ENCODE peak calls at places on chromosomes 3 and 15, in four cellular contexts. A is H9; K is CD8-positive, alpha-beta memory T cell; S is OCI-LY7. C is an unnamed sample. For H3K9me3 and H3K4me1, the result is how much of the 10 kb centered on the place peaks cover.

GRCh38 chr3:64748244-64748894 is 60.6 kb upstream of the ADAMTS9 start:
- DNase-seq in A (peak), K (no peak), S (no peak), C (no peak)

GRCh38 chr3:171620825-171621434 is 160.7 kb upstream of the TNIK start:
- DNase-seq in A (no peak), K (no peak), S (no peak), C (no peak)

GRCh38 chr3:55163421-55163820 is 235.6 kb upstream of the LRTM1 start:
- DNase-seq in A (no peak), K (no peak), S (no peak), C (no peak)

GRCh38 chr3:179769411-179770247 is 116.8 kb downstream of the USP13 start:
- DNase-seq in A (no peak), K (no peak), S (no peak), C (no peak)

GRCh38 chr3:165192610-165193192 is 3.5 kb downstream of the SLITRK3 start:
- DNase-seq in A (peak), K (no peak), S (no peak), C (no peak)

GRCh38 chr3:123028233-123028828 is 768 bp upstream of the SEMA5B start:
- DNase-seq in A (peak), K (peak), S (peak), C (peak)

GRCh38 chr3:138902166-138902565 is 44.8 kb downstream of the FOXL2 start:
- DNase-seq in A (no peak), K (no peak), S (no peak), C (no peak)

GRCh38 chr3:123489400-123490004 is 40.6 kb upstream of the ADCY5 start:
- DNase-seq in A (peak), K (no peak), S (peak), C (peak)

GRCh38 chr3:126340081-126340511 is 17.1 kb downstream of the KLF15 start:
- DNase-seq in A (no peak), K (no peak), S (no peak), C (no peak)

GRCh38 chr3:119769394-119770149 is 12.3 kb upstream of the NR1I2 start:
- DNase-seq in A (no peak), K (no peak), S (no peak), C (no peak)

GRCh38 chr3:14806641-14807263 is 12.0 kb upstream of the FGD5 start:
- DNase-seq in A (no peak), K (no peak), S (no peak), C (no peak)

GRCh38 chr3:189606774-189607173 is 24.4 kb upstream of the TP63 start:
- DNase-seq in A (no peak), K (no peak), S (no peak), C (no peak)

GRCh38 chr3:194135806-194136518 is at the start of gene HES1:
- DNase-seq in A (peak), K (peak), S (peak), C (peak)

GRCh38 chr3:173913397-173913796 is 515.9 kb downstream of the NLGN1 start:
- DNase-seq in A (no peak), K (no peak), S (no peak), C (no peak)

GRCh38 chr3:13584901-13585300 is 36.0 kb downstream of the FBLN2 start:
- DNase-seq in A (no peak), K (no peak), S (no peak), C (no peak)

GRCh38 chr3:133384331-133385027 is 15.4 kb upstream of the BFSP2 start:
- DNase-seq in A (peak), K (no peak), S (peak), C (peak)

GRCh38 chr3:94787734-94788133 is 724.9 kb downstream of the NSUN3 start:
- DNase-seq in A (no peak), K (no peak), S (no peak), C (no peak)

GRCh38 chr15:42890161-42890913 is 30.2 kb downstream of the TTBK2 start:
- DNase-seq in A (no peak), K (no peak), S (no peak), C (no peak)

GRCh38 chr15:77860101-77860691 is 217.3 kb downstream of the TBC1D2B start:
- DNase-seq in A (peak), K (no peak), S (no peak), C (no peak)

GRCh38 chr3:129486057-129487035 is 42.1 kb upstream of the RHO start:
- DNase-seq in A (no peak), K (no peak), S (no peak), C (no peak)

GRCh38 chr3:134427400-134428111 is 53.3 kb upstream of the AMOTL2 start:
- DNase-seq in A (no peak), K (no peak), S (no peak), C (no peak)

GRCh38 chr3:187777331-187778046 is 32.2 kb upstream of the BCL6 start:
- DNase-seq in A (no peak), K (peak), S (no peak), C (peak)

GRCh38 chr15:60299452-60300047 is 98.2 kb downstream of the ANXA2 start:
- DNase-seq in A (peak), K (no peak), S (no peak), C (no peak)

GRCh38 chr15:93235926-93236781 is 147.1 kb upstream of the RGMA start:
- DNase-seq in A (no peak), K (no peak), S (no peak), C (no peak)

GRCh38 chr15:90358124-90359033 is 6.3 kb downstream of the ZNF774 start:
- DNase-seq in A (no peak), K (no peak), S (no peak), C (no peak)

GRCh38 chr3:10432156-10432845 is 73.1 kb downstream of the ATP2B2 start:
- DNase-seq in A (no peak), K (no peak), S (no peak), C (no peak)

GRCh38 chr15:39680868-39681267 is 100.0 kb downstream of the THBS1 start:
- DNase-seq in A (no peak), K (no peak), S (no peak), C (no peak)

GRCh38 chr3:124813541-124813940 is 73.6 kb downstream of the ITGB5 start:
- DNase-seq in A (no peak), K (no peak), S (no peak), C (no peak)

GRCh38 chr3:124818398-124819150 is 68.6 kb downstream of the ITGB5 start:
- DNase-seq in A (no peak), K (no peak), S (no peak), C (no peak)

GRCh38 chr3:124814620-124815421 is 72.3 kb downstream of the ITGB5 start:
- DNase-seq in A (no peak), K (no peak), S (no peak), C (no peak)

GRCh38 chr3:124816206-124816605 is 71.0 kb downstream of the ITGB5 start:
- DNase-seq in A (no peak), K (no peak), S (no peak), C (no peak)

GRCh38 chr3:124817079-124817478 is 70.1 kb downstream of the ITGB5 start:
- DNase-seq in A (no peak), K (no peak), S (no peak), C (no peak)
- H3K9me3 ChIP-seq in A (under half), K (under half), S (under half), C (under half)

GRCh38 chr15:40936709-40937666 is 7.8 kb downstream of the DLL4 start:
- DNase-seq in A (no peak), K (no peak), S (peak), C (no peak)

GRCh38 chr15:40939909-40940801 is 11.0 kb downstream of the DLL4 start:
- DNase-seq in A (no peak), K (no peak), S (no peak), C (no peak)

GRCh38 chr15:40938530-40938870 is 9.4 kb downstream of the DLL4 start:
- DNase-seq in A (no peak), K (no peak), S (no peak), C (no peak)

GRCh38 chr15:40936234-40936708 is 7.1 kb downstream of the DLL4 start:
- DNase-seq in A (no peak), K (no peak), S (no peak), C (no peak)

DNA sequence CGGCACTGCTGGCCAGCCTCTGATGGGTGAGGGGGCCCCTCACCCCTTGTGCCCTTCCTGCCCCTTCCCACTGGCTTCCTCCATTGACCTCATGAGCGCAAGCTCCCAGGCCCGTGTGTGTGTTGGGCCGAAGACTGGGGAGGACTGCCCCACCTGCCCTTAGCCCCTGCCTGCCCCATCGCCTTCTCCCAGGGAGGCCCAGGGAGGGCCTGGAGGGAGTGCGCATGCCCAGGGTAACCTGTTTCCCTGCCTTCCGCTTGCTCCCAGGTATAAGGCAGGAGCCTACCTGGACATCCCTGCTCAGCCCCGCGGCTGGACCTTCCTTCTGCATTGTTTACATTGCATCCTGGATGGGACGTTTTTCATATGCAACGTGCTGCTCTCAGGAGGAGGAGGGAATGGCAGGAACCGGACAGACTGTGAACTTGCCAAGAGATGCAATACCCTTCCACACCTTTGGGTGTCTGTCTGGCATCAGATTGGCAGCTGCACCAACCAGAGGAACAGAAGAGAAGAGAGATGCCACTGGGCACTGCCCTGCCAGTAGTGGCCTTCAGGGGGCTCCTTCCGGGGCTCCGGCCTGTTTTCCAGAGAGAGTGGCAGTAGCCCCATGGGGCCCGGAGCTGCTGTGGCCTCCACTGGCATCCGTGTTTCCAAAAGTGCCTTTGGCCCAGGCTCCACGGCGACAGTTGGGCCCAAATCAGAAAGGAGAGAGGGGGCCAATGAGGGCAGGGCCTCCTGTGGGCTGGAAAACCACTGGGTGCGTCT is 8.8 kb downstream of the DLL4 start:
- DNase-seq in A (peak), K (no peak), S (no peak), C (no peak)
- H3K4me1 ChIP-seq in A (under half), K (under half), S (under half), C (under half)

DNA sequence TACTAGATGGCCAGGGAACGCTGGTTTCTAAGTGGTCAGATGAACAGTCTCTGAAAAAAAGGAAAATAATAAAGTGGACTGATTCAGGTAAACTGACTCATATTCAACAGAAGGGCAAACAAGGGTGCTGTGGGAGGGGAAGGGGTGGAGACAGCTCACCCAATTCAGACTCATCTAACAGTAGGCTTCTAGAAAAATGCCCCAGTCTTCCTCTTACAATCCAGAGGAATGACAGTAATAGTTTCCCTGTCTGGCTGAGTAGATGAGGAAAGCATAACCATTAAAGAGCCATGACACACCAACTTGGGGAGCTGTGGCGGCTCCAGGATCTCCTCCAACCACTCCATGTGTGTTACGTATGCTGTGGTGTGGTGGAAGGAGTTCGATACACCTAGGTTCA is 231.4 kb upstream of the UMPS start:
- DNase-seq in A (no peak), K (no peak), S (no peak), C (no peak)
- H3K9me3 ChIP-seq in A (under half), K (under half), S (under half), C (under half)

DNA sequence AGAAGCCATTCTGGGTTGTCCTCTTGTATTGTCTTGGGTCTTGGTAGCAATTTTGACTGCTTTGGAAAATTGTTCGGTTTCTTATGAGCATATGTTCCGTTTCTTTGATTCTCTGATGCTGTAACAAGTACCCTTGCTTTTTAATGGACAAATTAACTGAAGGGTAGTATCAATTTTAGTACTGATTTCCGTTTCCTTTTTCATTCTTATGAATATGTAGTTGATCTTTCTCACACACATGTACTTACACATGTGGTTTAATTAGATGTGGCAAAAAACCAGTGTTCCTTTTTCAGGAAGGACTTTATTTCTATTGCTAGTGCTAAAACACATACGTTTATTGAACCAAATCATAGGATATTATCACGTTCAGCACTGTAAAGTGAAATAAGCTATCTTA is 119.1 kb downstream of the TCF12 start:
- DNase-seq in A (no peak), K (no peak), S (no peak), C (no peak)
- H3K4me1 ChIP-seq in A (under half), K (under half), S (under half), C (under half)

GRCh38 chr15:87760915-87761314 is 495.6 kb downstream of the NTRK3 start:
- DNase-seq in A (no peak), K (no peak), S (no peak), C (no peak)
- H3K9me3 ChIP-seq in A (under half), K (under half), S (under half), C (under half)

DNA sequence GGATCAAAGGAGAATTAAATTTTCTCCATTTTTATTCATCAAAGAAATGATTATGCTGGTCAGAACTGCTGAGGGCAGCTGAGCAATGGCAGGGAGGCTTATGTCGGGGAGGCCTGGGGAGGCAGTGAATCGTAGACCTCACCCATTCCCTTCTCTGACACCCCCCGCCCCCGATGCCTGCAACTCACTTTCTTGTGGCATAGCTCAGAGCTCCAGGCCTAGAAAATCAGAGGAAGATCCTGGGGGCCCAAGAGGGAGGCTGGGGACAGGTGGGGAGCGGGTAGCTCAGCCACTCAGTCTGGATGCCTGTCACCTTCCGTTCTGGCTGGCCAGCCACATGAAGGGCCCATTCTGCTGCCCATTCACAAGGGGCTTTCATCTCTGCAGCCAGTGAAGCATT is 1.1 kb upstream of the DNAH1 start:
- DNase-seq in A (no peak), K (no peak), S (no peak), C (no peak)
- H3K4me1 ChIP-seq in A (under half), K (under half), S (under half), C (under half)

GRCh38 chr15:87906444-87906843 is 350.1 kb downstream of the NTRK3 start:
- DNase-seq in A (no peak), K (no peak), S (no peak), C (no peak)
- H3K9me3 ChIP-seq in A (under half), K (under half), S (under half), C (under half)

GRCh38 chr3:49339593-49339946 is 283 bp downstream of the USP4 start:
- DNase-seq in A (peak), K (no peak), S (no peak), C (no peak)

GRCh38 chr3:49343163-49343562 is 3.3 kb upstream of the USP4 start:
- DNase-seq in A (no peak), K (no peak), S (no peak), C (no peak)

GRCh38 chr3:49341996-49342395 is 2.1 kb upstream of the USP4 start:
- DNase-seq in A (no peak), K (no peak), S (no peak), C (no peak)

DNA sequence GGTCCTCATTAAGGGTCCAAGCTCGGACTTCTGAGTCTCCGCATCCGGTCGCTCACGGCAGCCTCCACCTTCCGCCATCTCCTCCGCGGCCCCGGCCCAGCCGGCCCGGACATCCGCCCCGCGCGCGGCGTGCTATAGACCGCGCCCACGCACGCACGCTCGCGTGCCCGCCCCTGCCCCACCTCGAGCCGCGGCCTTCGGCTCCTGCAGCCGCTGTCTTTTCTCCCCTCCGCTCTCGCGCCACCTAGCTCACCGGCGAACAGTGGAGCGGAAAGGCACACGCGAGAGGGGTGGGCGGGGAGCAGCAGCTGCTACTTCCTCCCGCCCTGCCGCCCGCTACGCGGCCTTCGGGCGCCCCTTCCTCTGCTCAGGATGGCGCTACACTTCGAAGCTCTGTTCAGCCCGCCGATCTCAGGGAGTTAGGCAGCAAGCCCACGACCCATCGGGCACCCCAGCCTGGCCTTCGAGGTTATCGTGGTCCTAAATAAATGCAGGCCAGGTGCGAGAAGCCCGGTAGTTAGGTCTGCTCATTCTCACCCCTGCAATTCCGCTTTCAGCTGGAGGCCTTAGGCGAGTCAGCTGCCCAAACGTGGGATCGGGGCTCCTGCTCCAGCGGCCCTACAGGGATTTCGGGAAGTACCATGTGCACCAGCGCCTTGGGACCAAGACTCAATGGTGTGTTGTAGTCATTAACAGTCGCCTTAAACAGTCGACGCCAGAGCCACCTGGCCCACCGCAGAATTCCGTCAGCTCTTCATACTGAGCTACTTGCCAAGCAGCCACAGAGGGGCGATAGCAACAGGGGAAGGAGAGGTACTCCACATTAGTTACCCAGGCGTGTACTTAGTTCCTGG is at the start of gene USP4:
- DNase-seq in A (peak), K (peak), S (peak), C (peak)
- H3K4me1 ChIP-seq in A (under half), K (under half), S (half or more), C (half or more)

DNA sequence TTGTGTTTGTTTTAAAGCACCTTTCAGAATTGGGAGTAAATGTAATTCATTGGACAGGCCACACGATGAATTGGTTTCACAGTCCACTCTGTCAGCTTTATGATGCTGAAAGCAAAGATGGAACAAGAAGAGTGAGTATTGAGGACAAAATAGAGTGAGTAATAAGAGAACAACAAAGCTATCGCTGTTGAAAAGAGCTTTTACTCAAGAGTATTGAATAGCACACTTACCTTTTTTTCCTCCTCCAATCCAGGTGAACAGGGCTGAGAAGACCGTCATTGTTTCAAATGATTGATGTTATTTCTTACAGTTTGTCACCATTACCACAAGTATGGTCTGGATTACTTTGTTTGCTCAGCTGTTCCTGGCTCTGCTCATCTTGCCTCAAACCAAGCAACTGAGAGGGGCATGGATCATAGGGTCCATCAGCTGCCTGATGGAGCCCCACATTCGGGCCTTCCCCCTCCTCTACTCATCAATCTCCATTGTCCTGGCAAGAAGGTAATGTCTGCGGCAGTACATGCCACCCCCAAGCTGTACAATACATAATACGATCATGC is 136.1 kb upstream of the CNTN4 start:
- DNase-seq in A (no peak), K (no peak), S (no peak), C (no peak)
- H3K9me3 ChIP-seq in A (under half), K (under half), S (under half), C (under half)

GRCh38 chr15:74870496-74871213 is 2.5 kb downstream of the SCAMP2 start:
- DNase-seq in A (no peak), K (no peak), S (no peak), C (no peak)
- H3K4me1 ChIP-seq in A (under half), K (half or more), S (under half), C (half or more)